ENCODE peak calls at places on chromosomes 5 and 9, in eight cellular contexts. One of them, this sample, is unnamed.

GRCh38 chr5:64678400-64678799 is 11.9 kb upstream of the SHISAL2B start:
- DNase-seq in aorta: no peak
- DNase-seq in SK-N-SH: no peak
- DNase-seq in activated T-cell treated with anti-CD3 and anti-CD28 coated beads, Interleukin-2, amount 50 U/mL, for 48 hours: no peak
- DNase-seq in right lobe of liver: no peak
- DNase-seq in activated naive CD8-positive, alpha-beta T cell treated with anti-CD3 and anti-CD28 coated beads, Interleukin-2, amount 50 U/mL, for 16 hours: no peak
- DNase-seq in H54: no peak
- DNase-seq in fibroblast of pulmonary artery: no peak
- DNase-seq in this sample: no peak

GRCh38 chr9:115628426-115628825 is 510.5 kb upstream of the TNC start:
- DNase-seq in activated naive CD8-positive, alpha-beta T cell treated with anti-CD3 and anti-CD28 coated beads, Interleukin-2, amount 50 U/mL, for 16 hours: no peak
- DNase-seq in fibroblast of pulmonary artery: no peak
- DNase-seq in activated T-cell treated with anti-CD3 and anti-CD28 coated beads, Interleukin-2, amount 50 U/mL, for 48 hours: no peak
- DNase-seq in H54: no peak
- DNase-seq in aorta: no peak
- DNase-seq in right lobe of liver: no peak
- DNase-seq in SK-N-SH: no peak
- DNase-seq in this sample: no peak

GRCh38 chr5:32274548-32275420 is 38.0 kb downstream of the MTMR12 start:
- DNase-seq in H54: no peak
- DNase-seq in aorta: no peak
- DNase-seq in right lobe of liver: no peak
- DNase-seq in fibroblast of pulmonary artery: peak; percentile 74
- DNase-seq in SK-N-SH: no peak
- DNase-seq in activated T-cell treated with anti-CD3 and anti-CD28 coated beads, Interleukin-2, amount 50 U/mL, for 48 hours: no peak
- DNase-seq in activated naive CD8-positive, alpha-beta T cell treated with anti-CD3 and anti-CD28 coated beads, Interleukin-2, amount 50 U/mL, for 16 hours: no peak
- DNase-seq in this sample: peak; percentile 97

GRCh38 chr5:11619339-11620028 is 284.8 kb downstream of the CTNND2 start:
- DNase-seq in SK-N-SH: no peak
- DNase-seq in activated T-cell treated with anti-CD3 and anti-CD28 coated beads, Interleukin-2, amount 50 U/mL, for 48 hours: no peak
- DNase-seq in aorta: no peak
- DNase-seq in H54: no peak
- DNase-seq in activated naive CD8-positive, alpha-beta T cell treated with anti-CD3 and anti-CD28 coated beads, Interleukin-2, amount 50 U/mL, for 16 hours: no peak
- DNase-seq in fibroblast of pulmonary artery: no peak
- DNase-seq in right lobe of liver: no peak
- DNase-seq in this sample: no peak

GRCh38 chr9:26655166-26655565 is 237.4 kb downstream of the CAAP1 start:
- DNase-seq in activated T-cell treated with anti-CD3 and anti-CD28 coated beads, Interleukin-2, amount 50 U/mL, for 48 hours: no peak
- DNase-seq in aorta: no peak
- DNase-seq in right lobe of liver: no peak
- DNase-seq in fibroblast of pulmonary artery: no peak
- DNase-seq in H54: no peak
- DNase-seq in SK-N-SH: no peak
- DNase-seq in activated naive CD8-positive, alpha-beta T cell treated with anti-CD3 and anti-CD28 coated beads, Interleukin-2, amount 50 U/mL, for 16 hours: no peak
- DNase-seq in this sample: no peak

GRCh38 chr9:17800397-17800796 is 221.5 kb downstream of the SH3GL2 start:
- DNase-seq in activated naive CD8-positive, alpha-beta T cell treated with anti-CD3 and anti-CD28 coated beads, Interleukin-2, amount 50 U/mL, for 16 hours: no peak
- DNase-seq in SK-N-SH: no peak
- DNase-seq in H54: no peak
- DNase-seq in aorta: no peak
- DNase-seq in fibroblast of pulmonary artery: no peak
- DNase-seq in activated T-cell treated with anti-CD3 and anti-CD28 coated beads, Interleukin-2, amount 50 U/mL, for 48 hours: no peak
- DNase-seq in right lobe of liver: no peak
- DNase-seq in this sample: no peak

GRCh38 chr5:137214446-137215189 is 284.5 kb downstream of the SPOCK1 start:
- DNase-seq in H54: no peak
- DNase-seq in aorta: no peak
- DNase-seq in fibroblast of pulmonary artery: peak; percentile 4
- DNase-seq in SK-N-SH: no peak
- DNase-seq in activated naive CD8-positive, alpha-beta T cell treated with anti-CD3 and anti-CD28 coated beads, Interleukin-2, amount 50 U/mL, for 16 hours: no peak
- DNase-seq in activated T-cell treated with anti-CD3 and anti-CD28 coated beads, Interleukin-2, amount 50 U/mL, for 48 hours: no peak
- DNase-seq in right lobe of liver: no peak
- DNase-seq in this sample: no peak

GRCh38 chr9:134187821-134188420 is 23.6 kb upstream of the RNU6ATAC start:
- DNase-seq in SK-N-SH: peak; percentile 25
- DNase-seq in fibroblast of pulmonary artery: no peak
- DNase-seq in activated naive CD8-positive, alpha-beta T cell treated with anti-CD3 and anti-CD28 coated beads, Interleukin-2, amount 50 U/mL, for 16 hours: no peak
- DNase-seq in activated T-cell treated with anti-CD3 and anti-CD28 coated beads, Interleukin-2, amount 50 U/mL, for 48 hours: no peak
- DNase-seq in H54: no peak
- DNase-seq in aorta: peak; percentile 62
- DNase-seq in right lobe of liver: peak; percentile 48
- DNase-seq in this sample: no peak

GRCh38 chr9:119811030-119811429 is 441.8 kb upstream of the BRINP1 start:
- DNase-seq in right lobe of liver: no peak
- DNase-seq in SK-N-SH: no peak
- DNase-seq in H54: peak; percentile 72
- DNase-seq in fibroblast of pulmonary artery: no peak
- DNase-seq in activated naive CD8-positive, alpha-beta T cell treated with anti-CD3 and anti-CD28 coated beads, Interleukin-2, amount 50 U/mL, for 16 hours: no peak
- DNase-seq in aorta: no peak
- DNase-seq in activated T-cell treated with anti-CD3 and anti-CD28 coated beads, Interleukin-2, amount 50 U/mL, for 48 hours: no peak
- DNase-seq in this sample: no peak

GRCh38 chr9:112719292-112719691 is 1.4 kb upstream of the INIP start:
- DNase-seq in activated naive CD8-positive, alpha-beta T cell treated with anti-CD3 and anti-CD28 coated beads, Interleukin-2, amount 50 U/mL, for 16 hours: no peak
- DNase-seq in right lobe of liver: no peak
- DNase-seq in H54: no peak
- DNase-seq in SK-N-SH: no peak
- DNase-seq in activated T-cell treated with anti-CD3 and anti-CD28 coated beads, Interleukin-2, amount 50 U/mL, for 48 hours: no peak
- DNase-seq in fibroblast of pulmonary artery: peak; percentile 7
- DNase-seq in aorta: no peak
- DNase-seq in this sample: no peak

GRCh38 chr9:30711591-30711990 is 1672.9 kb upstream of the ACO1 start:
- DNase-seq in H54: no peak
- DNase-seq in aorta: no peak
- DNase-seq in right lobe of liver: no peak
- DNase-seq in SK-N-SH: no peak
- DNase-seq in activated naive CD8-positive, alpha-beta T cell treated with anti-CD3 and anti-CD28 coated beads, Interleukin-2, amount 50 U/mL, for 16 hours: no peak
- DNase-seq in activated T-cell treated with anti-CD3 and anti-CD28 coated beads, Interleukin-2, amount 50 U/mL, for 48 hours: no peak
- DNase-seq in fibroblast of pulmonary artery: no peak
- DNase-seq in this sample: no peak

GRCh38 chr9:23554691-23555090 is 271.3 kb downstream of the ELAVL2 start:
- DNase-seq in SK-N-SH: no peak
- DNase-seq in right lobe of liver: no peak
- DNase-seq in activated naive CD8-positive, alpha-beta T cell treated with anti-CD3 and anti-CD28 coated beads, Interleukin-2, amount 50 U/mL, for 16 hours: no peak
- DNase-seq in activated T-cell treated with anti-CD3 and anti-CD28 coated beads, Interleukin-2, amount 50 U/mL, for 48 hours: no peak
- DNase-seq in H54: no peak
- DNase-seq in aorta: no peak
- DNase-seq in fibroblast of pulmonary artery: no peak
- DNase-seq in this sample: no peak

GRCh38 chr5:115415143-115415491 is 118.7 kb upstream of the CCDC112 start:
- DNase-seq in right lobe of liver: no peak
- DNase-seq in activated naive CD8-positive, alpha-beta T cell treated with anti-CD3 and anti-CD28 coated beads, Interleukin-2, amount 50 U/mL, for 16 hours: no peak
- DNase-seq in SK-N-SH: no peak
- DNase-seq in aorta: no peak
- DNase-seq in activated T-cell treated with anti-CD3 and anti-CD28 coated beads, Interleukin-2, amount 50 U/mL, for 48 hours: peak; percentile 22
- DNase-seq in H54: peak; percentile 33
- DNase-seq in fibroblast of pulmonary artery: peak; percentile 92
- DNase-seq in this sample: peak; percentile 70

GRCh38 chr5:37028910-37029309 is 152.3 kb downstream of the NIPBL start:
- DNase-seq in fibroblast of pulmonary artery: no peak
- DNase-seq in H54: no peak
- DNase-seq in right lobe of liver: no peak
- DNase-seq in activated T-cell treated with anti-CD3 and anti-CD28 coated beads, Interleukin-2, amount 50 U/mL, for 48 hours: no peak
- DNase-seq in SK-N-SH: no peak
- DNase-seq in aorta: no peak
- DNase-seq in activated naive CD8-positive, alpha-beta T cell treated with anti-CD3 and anti-CD28 coated beads, Interleukin-2, amount 50 U/mL, for 16 hours: no peak
- DNase-seq in this sample: no peak

GRCh38 chr5:181242031-181242451 is 1.7 kb downstream of the RACK1 start:
- DNase-seq in fibroblast of pulmonary artery: no peak
- DNase-seq in activated T-cell treated with anti-CD3 and anti-CD28 coated beads, Interleukin-2, amount 50 U/mL, for 48 hours: no peak
- DNase-seq in activated naive CD8-positive, alpha-beta T cell treated with anti-CD3 and anti-CD28 coated beads, Interleukin-2, amount 50 U/mL, for 16 hours: no peak
- DNase-seq in right lobe of liver: no peak
- DNase-seq in aorta: peak; percentile 40
- DNase-seq in H54: no peak
- DNase-seq in SK-N-SH: no peak
- DNase-seq in this sample: no peak